ENCODE peak calls at places on chromosome 1, in four cellular contexts. J is hepatocyte, Y is ovary, H is cardiac muscle cell. Z is an unnamed sample.

GRCh38 chr1:210143465-210144062 is 89.0 kb upstream of the SERTAD4 start:
- DNase-seq in J (peak), Y (peak), H (peak), Z (peak)

GRCh38 chr1:235077571-235078479 is 50.8 kb downstream of the TOMM20 start:
- DNase-seq in J (no peak), Y (no peak), H (no peak), Z (no peak)

GRCh38 chr1:213683529-213683928 is 304.2 kb upstream of the PROX1 start:
- DNase-seq in J (no peak), Y (no peak), H (no peak), Z (no peak)

GRCh38 chr1:15847893-15848142 is 311 bp downstream of the SPEN start:
- DNase-seq in J (no peak), Y (no peak), H (no peak), Z (no peak)

GRCh38 chr1:59570524-59570923 is 244.2 kb upstream of the HOOK1 start:
- DNase-seq in J (no peak), Y (no peak), H (peak), Z (no peak)

GRCh38 chr1:212699104-212699838 is 369 bp downstream of the BATF3 start:
- DNase-seq in J (peak), Y (peak), H (peak), Z (peak)

GRCh38 chr1:77540501-77541161 is 141.8 kb downstream of the ZZZ3 start:
- DNase-seq in J (no peak), Y (no peak), H (peak), Z (peak)

GRCh38 chr1:226820935-226821718 is 49.3 kb upstream of the PSEN2 start:
- DNase-seq in J (peak), Y (peak), H (peak), Z (no peak)

GRCh38 chr1:239772456-239772855 is 319.2 kb upstream of the FMN2 start:
- DNase-seq in J (no peak), Y (no peak), H (no peak), Z (no peak)

GRCh38 chr1:170881268-170882265 is 53.8 kb upstream of the MROH9 start:
- DNase-seq in J (peak), Y (peak), H (peak), Z (peak)
- TF ChIP-seq CTCF in J (peak), Y (peak), H (peak), Z (peak)

DNA sequence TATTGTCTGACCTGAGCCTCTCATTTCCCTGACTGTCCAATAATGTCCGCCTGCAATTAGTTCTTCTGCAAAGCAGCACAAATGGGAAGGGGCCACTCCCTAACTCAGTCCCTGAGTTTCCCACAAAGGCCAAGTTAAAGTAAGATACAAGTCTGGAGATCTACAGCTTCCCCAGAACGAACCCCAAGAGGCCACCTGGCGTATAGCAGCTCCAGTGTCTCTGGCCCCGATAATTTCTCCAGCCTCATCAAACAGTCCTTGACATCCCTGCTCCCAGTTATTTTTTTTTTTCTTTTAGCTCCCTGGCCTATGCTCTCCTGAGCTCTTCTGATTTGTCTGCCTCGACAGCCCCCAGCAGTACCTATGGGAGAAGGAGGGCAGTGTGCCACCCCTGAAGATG is 8.1 kb upstream of the ACKR1 start:
- DNase-seq in J (no peak), Y (no peak), H (no peak), Z (no peak)
- TF ChIP-seq CTCF in J (no peak), Y (no peak), H (peak), Z (peak)

DNA sequence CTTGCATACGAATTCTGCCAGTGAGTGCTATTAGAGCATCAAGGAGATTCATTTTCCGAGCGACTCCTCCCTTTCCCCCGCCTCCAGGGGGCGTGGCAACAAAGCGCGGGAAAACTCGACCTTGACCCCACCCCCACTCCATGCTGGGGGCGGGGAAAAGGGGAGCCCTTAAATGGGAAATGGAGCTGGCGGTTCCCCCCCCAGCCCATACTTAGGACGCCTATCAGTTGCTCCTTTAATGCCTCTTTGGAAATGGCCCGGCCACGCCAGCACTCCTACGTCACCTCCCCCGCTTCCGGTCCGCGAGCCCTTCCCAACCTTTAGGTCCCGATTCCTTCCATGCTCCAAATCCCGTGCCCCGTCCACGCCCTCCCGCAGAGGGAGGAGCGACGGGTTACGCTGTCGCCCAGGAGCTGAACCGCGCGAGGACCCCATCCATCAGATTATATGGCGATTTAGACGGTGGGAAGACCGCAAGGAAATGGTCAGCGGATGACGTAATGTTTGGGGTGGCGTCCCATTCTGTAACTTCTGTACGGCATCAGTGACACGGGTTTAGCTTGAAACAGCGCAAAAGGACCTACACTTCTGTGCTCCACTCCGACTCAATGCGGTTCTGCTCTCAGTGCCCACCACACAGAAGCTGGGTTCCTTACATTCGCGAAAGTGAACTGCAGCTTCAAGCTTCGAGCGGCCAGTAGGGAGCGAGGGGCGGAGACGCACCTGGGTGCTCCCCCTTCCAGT is 702 bp upstream of the ZNF687 start:
- DNase-seq in J (peak), Y (peak), H (peak), Z (peak)
- TF ChIP-seq CTCF in J (no peak), Y (peak), H (no peak), Z (peak)

DNA sequence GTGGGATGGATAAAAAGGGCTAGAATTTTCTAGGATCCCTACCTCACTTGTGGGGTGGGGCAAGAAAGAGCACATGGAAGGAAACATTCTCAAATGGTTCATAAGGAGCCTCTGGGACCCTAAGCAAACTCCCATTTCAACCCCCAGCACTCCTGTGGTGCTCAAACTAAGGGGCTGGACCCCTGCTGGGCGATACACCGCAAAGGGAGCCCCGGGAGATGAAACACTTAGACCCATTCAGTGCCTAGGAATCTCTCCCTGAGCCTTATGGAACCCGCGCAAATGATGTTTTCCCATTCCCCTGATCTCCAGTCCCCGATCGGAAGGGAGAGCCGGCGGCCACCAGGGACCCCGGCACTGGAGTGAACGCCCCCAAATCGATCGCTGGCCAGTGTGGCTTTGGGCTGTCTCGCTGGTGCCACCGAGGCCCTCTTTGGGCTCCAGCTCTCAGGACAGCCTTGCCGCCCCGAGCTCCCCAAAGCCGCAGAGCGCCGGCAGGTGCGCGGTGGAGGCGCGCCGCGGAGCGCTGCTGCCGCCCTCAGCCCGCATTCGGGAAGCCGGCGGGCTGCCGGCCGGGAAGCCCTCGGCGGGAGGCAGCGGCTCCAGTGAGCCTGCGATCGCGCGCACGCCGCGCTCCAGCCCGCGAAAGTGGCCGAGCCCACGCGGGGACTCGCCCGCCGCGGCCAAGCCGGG is 1.2 kb downstream of the PLXNA2 start:
- DNase-seq in J (peak), Y (no peak), H (no peak), Z (peak)
- TF ChIP-seq CTCF in J (peak), Y (peak), H (peak), Z (no peak)

GRCh38 chr1:83815348-83815747 is 183.6 kb downstream of the TTLL7 start:
- DNase-seq in J (peak), Y (no peak), H (peak), Z (no peak)

GRCh38 chr1:83816836-83817235 is 182.1 kb downstream of the TTLL7 start:
- DNase-seq in J (no peak), Y (no peak), H (no peak), Z (no peak)

GRCh38 chr1:83819436-83819835 is 179.5 kb downstream of the TTLL7 start:
- DNase-seq in J (no peak), Y (no peak), H (no peak), Z (no peak)

GRCh38 chr1:83822206-83822605 is 176.7 kb downstream of the TTLL7 start:
- DNase-seq in J (no peak), Y (no peak), H (no peak), Z (no peak)

GRCh38 chr1:83818916-83819315 is 180.0 kb downstream of the TTLL7 start:
- DNase-seq in J (peak), Y (no peak), H (peak), Z (no peak)
- TF ChIP-seq CTCF in J (no peak), Y (no peak), H (no peak), Z (no peak)

Z was measured in A673.